ENCODE peak calls at places on chromosomes 1 and 21, in seven cellular contexts. F is EL, P is adipocyte, L is BJ, Y is foreskin fibroblast, C is HTR-8/SVneo, Z is HFFc6. K is an unnamed sample.

GRCh38 chr21:45982758-45983731 is 1.5 kb downstream of the COL6A1 start:
- DNase-seq in F (peak; percentile 31), C (no peak), Y (peak; percentile 47), P (peak; percentile 46), Z (no peak), L (no peak), K (no peak)

GRCh38 chr21:26719750-26720149 is 125.5 kb downstream of the ADAMTS1 start:
- DNase-seq in L (no peak), C (no peak), Y (no peak), Z (no peak), P (no peak), F (no peak), K (no peak)

GRCh38 chr1:160722726-160723125 is 11.1 kb upstream of the CD48 start:
- DNase-seq in L (no peak), C (no peak), P (no peak), Z (no peak), Y (no peak), F (no peak), K (no peak)

GRCh38 chr1:225845633-225846259 is 35.8 kb downstream of the EPHX1 start:
- DNase-seq in Y (peak; percentile 89), F (peak; percentile 68), C (peak; percentile 74), Z (peak; percentile 56), L (no peak), P (peak; percentile 84), K (peak; percentile 44)

GRCh38 chr1:216456682-216457081 is 33.4 kb upstream of the USH2A start:
- DNase-seq in P (peak; percentile 85), C (peak; percentile 2), Z (peak; percentile 86), F (peak; percentile 87), Y (peak; percentile 86), L (peak; percentile 59), K (peak; percentile 4)

GRCh38 chr1:235018720-235019444 is 109.8 kb downstream of the TOMM20 start:
- DNase-seq in C (no peak), Y (no peak), L (no peak), Z (no peak), P (no peak), F (no peak), K (peak; percentile 29)

GRCh38 chr1:95627244-95627643 is 393.2 kb downstream of the RWDD3 start:
- DNase-seq in C (no peak), F (no peak), Y (no peak), L (no peak), P (no peak), Z (no peak), K (no peak)

GRCh38 chr1:93042134-93042821 is 36.8 kb upstream of the MTF2 start:
- DNase-seq in Z (no peak), L (no peak), Y (no peak), F (peak; percentile 20), P (no peak), C (no peak), K (no peak)

GRCh38 chr1:62337785-62338631 is 18.8 kb upstream of the KANK4 start:
- DNase-seq in L (no peak), Y (peak; percentile 42), F (no peak), Z (peak; percentile 7), C (no peak), P (no peak), K (no peak)

GRCh38 chr1:46646844-46647243 is 21.3 kb downstream of the ATPAF1 start:
- DNase-seq in P (no peak), Y (peak; percentile 45), L (no peak), C (no peak), F (no peak), Z (no peak), K (no peak)

GRCh38 chr1:37038079-37038702 is 3.9 kb upstream of the GRIK3 start:
- DNase-seq in F (peak; percentile 14), P (no peak), Y (no peak), C (peak; percentile 11), L (no peak), Z (no peak), K (peak; percentile 25)

GRCh38 chr1:237390798-237391197 is 348.8 kb downstream of the RYR2 start:
- DNase-seq in Z (no peak), C (no peak), Y (no peak), L (no peak), P (no peak), F (no peak), K (no peak)

K was measured in SW480.